ENCODE peak calls at places on chromosomes 5 and 9, in four cellular contexts. Q is GM23248, B is A549, A is HCT116. L is an unnamed sample.

GRCh38 chr9:133113928-133114351 is 7.1 kb downstream of the RALGDS start:
- DNase-seq in Q (no peak), B (no peak), A (no peak), L (no peak)

GRCh38 chr5:129094924-129095797 is 612 bp downstream of the ISOC1 start:
- DNase-seq in Q (peak; percentile 50), B (peak; percentile 22), A (no peak), L (peak; percentile 39)

GRCh38 chr5:38994329-38994927 is 79.8 kb downstream of the RICTOR start:
- DNase-seq in Q (peak; percentile 83), B (peak; percentile 24), A (peak; percentile 4), L (peak; percentile 50)

GRCh38 chr9:82209797-82210470 is 221.4 kb downstream of the SPATA31D1 start:
- DNase-seq in Q (peak; percentile 23), B (no peak), A (no peak), L (no peak)

GRCh38 chr9:95181226-95181818 is 136.2 kb downstream of the FANCC start:
- DNase-seq in Q (peak; percentile 51), B (peak; percentile 34), A (peak; percentile 4), L (no peak)

GRCh38 chr5:38926121-38926520 is 80.3 kb downstream of the OSMR start:
- DNase-seq in Q (peak; percentile 77), B (no peak), A (no peak), L (no peak)

GRCh38 chr5:152270117-152270516 is 135.0 kb downstream of the NMUR2 start:
- DNase-seq in Q (no peak), B (no peak), A (no peak), L (no peak)

GRCh38 chr5:143244000-143244736 is 159.3 kb downstream of the NR3C1 start:
- DNase-seq in Q (peak; percentile 99), B (peak; percentile 81), A (peak; percentile 82), L (peak; percentile 84)

GRCh38 chr9:124574944-124575343 is 67.7 kb upstream of the NR5A1 start:
- DNase-seq in Q (peak; percentile 95), B (no peak), A (peak; percentile 98), L (no peak)

GRCh38 chr5:141564216-141564692 is 54.5 kb downstream of the DIAPH1 start:
- DNase-seq in Q (peak; percentile 93), B (peak; percentile 50), A (peak; percentile 95), L (peak; percentile 41)

GRCh38 chr5:68962632-68963484 is 131.0 kb upstream of the SLC30A5 start:
- DNase-seq in Q (peak; percentile 79), B (peak; percentile 70), A (peak; percentile 53), L (peak; percentile 62)

GRCh38 chr9:98555851-98556465 is 152.8 kb downstream of the GABBR2 start:
- DNase-seq in Q (no peak), B (no peak), A (no peak), L (no peak)

GRCh38 chr5:50800410-50800809 is 134.0 kb downstream of the PARP8 start:
- DNase-seq in Q (no peak), B (no peak), A (no peak), L (no peak)

GRCh38 chr5:51396797-51397196 is 13.5 kb downstream of the ISL1 start:
- DNase-seq in Q (no peak), B (no peak), A (no peak), L (no peak)

GRCh38 chr9:124392254-124392653 is 23.0 kb downstream of the PSMB7 start:
- DNase-seq in Q (no peak), B (no peak), A (no peak), L (peak; percentile 83)

GRCh38 chr5:165881259-165881658 is 2375.8 kb downstream of the MAT2B start:
- DNase-seq in Q (no peak), B (no peak), A (no peak), L (no peak)

GRCh38 chr5:102229685-102230084 is 66.4 kb downstream of the SLCO4C1 start:
- DNase-seq in Q (no peak), B (no peak), A (no peak), L (no peak)

GRCh38 chr9:124209279-124209678 is 48.5 kb upstream of the NEK6 start:
- DNase-seq in Q (no peak), B (no peak), A (no peak), L (no peak)

GRCh38 chr5:7261049-7261448 is 134.9 kb upstream of the ADCY2 start:
- DNase-seq in Q (peak; percentile 72), B (peak; percentile 16), A (no peak), L (peak; percentile 7)

GRCh38 chr5:38892363-38892762 is 46.6 kb downstream of the OSMR start:
- DNase-seq in Q (no peak), B (no peak), A (no peak), L (no peak)

GRCh38 chr9:21766096-21766495 is 36.3 kb upstream of the MTAP start:
- DNase-seq in Q (no peak), B (no peak), A (no peak), L (no peak)
- H3K27ac ChIP-seq in Q (no peak overlapping the region), B (no peak overlapping the region), A (no peak overlapping the region), L (no peak overlapping the region)

GRCh38 chr9:15617782-15618181 is 64.9 kb downstream of the CCDC171 start:
- DNase-seq in Q (no peak), B (no peak), A (no peak), L (no peak)

GRCh38 chr9:15618540-15619331 is 65.9 kb downstream of the CCDC171 start:
- DNase-seq in Q (no peak), B (no peak), A (no peak), L (no peak)

DNA sequence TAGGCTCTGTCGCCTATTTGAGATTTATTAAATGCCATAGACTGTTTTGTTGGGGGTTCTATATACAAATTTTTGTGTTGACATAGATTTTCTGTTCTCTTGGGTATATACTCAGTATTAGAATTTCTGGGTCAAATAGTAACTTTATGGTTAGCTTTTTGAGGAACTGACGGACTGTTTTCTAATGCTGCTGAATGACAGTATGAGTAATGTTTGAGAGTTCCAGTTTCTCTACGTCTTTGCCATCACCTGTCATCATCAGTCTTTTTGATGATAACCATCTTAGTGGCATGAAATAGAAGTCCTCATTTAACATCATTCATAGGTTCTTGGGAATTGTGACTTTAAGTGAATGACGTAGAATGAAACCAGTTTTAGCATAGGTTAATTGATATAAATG is 60.1 kb downstream of the CCDC171 start:
- DNase-seq in Q (no peak), B (no peak), A (no peak), L (no peak)
- H3K4me2 ChIP-seq in Q (no peak overlapping the region), B (no peak overlapping the region), A (no peak overlapping the region), L (no peak overlapping the region)

DNA sequence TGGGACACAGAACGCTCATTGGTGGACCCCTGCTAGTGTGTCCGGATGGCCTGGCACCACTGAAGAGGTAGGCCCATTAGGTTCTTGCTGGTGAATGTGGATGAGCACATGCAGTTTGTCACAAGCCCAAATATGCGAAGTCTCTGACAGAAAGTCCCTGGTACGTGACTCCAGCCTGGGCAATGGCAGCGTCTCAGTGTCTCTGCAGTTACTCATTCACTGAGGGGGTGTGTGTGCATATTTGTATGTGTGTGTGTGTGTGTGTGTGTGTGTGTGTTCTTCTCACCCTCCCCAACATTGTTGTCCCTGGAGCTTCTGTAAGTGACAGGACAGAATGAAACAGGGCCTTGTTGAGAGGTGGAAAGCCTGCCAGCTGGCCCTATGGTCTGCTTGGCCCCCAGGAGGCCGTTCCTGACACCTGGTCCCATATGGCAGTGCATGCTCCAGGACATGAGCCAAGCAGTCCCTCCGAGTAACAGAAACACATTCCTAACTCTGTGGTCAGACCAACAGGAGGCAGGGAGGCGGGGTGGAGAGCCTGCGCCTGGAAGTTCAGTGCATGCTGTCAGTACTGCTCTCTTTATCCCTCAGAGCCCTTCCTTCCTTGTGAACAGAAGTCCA is 169.9 kb downstream of the SLC28A3 start:
- DNase-seq in Q (peak; percentile 97), B (peak; percentile 30), A (peak; percentile 81), L (no peak)
- H3K27ac ChIP-seq in Q (peak overlapping the region; percentile 85), B (no peak overlapping the region), A (peak overlapping the region; percentile 12), L (no peak overlapping the region)

GRCh38 chr5:1106385-1107166 is 5.3 kb downstream of the SLC12A7 start:
- DNase-seq in Q (no peak), B (no peak), A (no peak), L (no peak)

GRCh38 chr5:1103093-1103492 is 8.8 kb downstream of the SLC12A7 start:
- DNase-seq in Q (no peak), B (no peak), A (no peak), L (no peak)

GRCh38 chr5:1103505-1104326 is 8.1 kb downstream of the SLC12A7 start:
- DNase-seq in Q (peak; percentile 19), B (no peak), A (no peak), L (no peak)

GRCh38 chr5:1105350-1106265 is 6.3 kb downstream of the SLC12A7 start:
- DNase-seq in Q (no peak), B (peak; percentile 71), A (no peak), L (no peak)

GRCh38 chr5:1104327-1105006 is 7.4 kb downstream of the SLC12A7 start:
- DNase-seq in Q (no peak), B (no peak), A (no peak), L (no peak)
- H3K4me2 ChIP-seq in Q (no peak overlapping the region), B (peak overlapping the region; percentile 83), A (no peak overlapping the region), L (no peak overlapping the region)

L was measured in PC-9.